ENCODE peak calls at places on chromosome 18, in six cellular contexts. P, Q, U, W, M and H are unnamed samples. For H3K27me3, the result is how much of the 10 kb centered on the place peaks cover.

GRCh38 chr18:12038082-12038660 is 55.5 kb upstream of the ANKRD62 start:
- DNase-seq in P (no peak), Q (no peak), U (peak), W (no peak), M (peak), H (peak)

GRCh38 chr18:57687970-57688369 is 66.3 kb upstream of the NARS1 start:
- DNase-seq in P (no peak), Q (no peak), U (no peak), W (no peak), M (no peak), H (no peak)

GRCh38 chr18:75810481-75810880 is 383.0 kb upstream of the SMIM21 start:
- DNase-seq in P (no peak), Q (no peak), U (no peak), W (no peak), M (no peak), H (no peak)

GRCh38 chr18:9559253-9559652 is 55.1 kb downstream of the PPP4R1 start:
- DNase-seq in P (no peak), Q (no peak), U (no peak), W (no peak), M (no peak), H (no peak)

GRCh38 chr18:49898421-49898820 is 85.1 kb upstream of the ACAA2 start:
- DNase-seq in P (peak), Q (peak), U (peak), W (peak), M (no peak), H (peak)

GRCh38 chr18:57648414-57648813 is 26.8 kb upstream of the NARS1 start:
- DNase-seq in P (no peak), Q (no peak), U (no peak), W (no peak), M (no peak), H (no peak)

GRCh38 chr18:51491678-51492372 is 294.3 kb upstream of the MEX3C start:
- DNase-seq in P (no peak), Q (no peak), U (no peak), W (no peak), M (no peak), H (no peak)

GRCh38 chr18:12287684-12288405 is 20.2 kb upstream of the TUBB6 start:
- DNase-seq in P (peak), Q (peak), U (peak), W (peak), M (peak), H (peak)

GRCh38 chr18:66432636-66433035 is 171.3 kb downstream of the CDH19 start:
- DNase-seq in P (no peak), Q (no peak), U (no peak), W (no peak), M (no peak), H (no peak)

GRCh38 chr18:42736074-42736473 is 379.4 kb downstream of the RIT2 start:
- DNase-seq in P (no peak), Q (no peak), U (no peak), W (no peak), M (no peak), H (no peak)

GRCh38 chr18:11661430-11661829 is 27.6 kb upstream of the GNAL start:
- DNase-seq in P (no peak), Q (no peak), U (no peak), W (no peak), M (no peak), H (no peak)

GRCh38 chr18:6414723-6415362 is at the start of gene L3MBTL4:
- DNase-seq in P (peak), Q (no peak), U (peak), W (no peak), M (peak), H (peak)

GRCh38 chr18:9705183-9705864 is 2.8 kb upstream of the RAB31 start:
- DNase-seq in P (no peak), Q (peak), U (no peak), W (no peak), M (no peak), H (no peak)

GRCh38 chr18:7221424-7222155 is 9.3 kb upstream of the LRRC30 start:
- DNase-seq in P (no peak), Q (peak), U (peak), W (no peak), M (peak), H (no peak)

GRCh38 chr18:9520666-9521065 is 45.4 kb downstream of the RALBP1 start:
- DNase-seq in P (no peak), Q (no peak), U (no peak), W (no peak), M (no peak), H (no peak)

GRCh38 chr18:79868811-79869541 is 71.2 kb downstream of the KCNG2 start:
- DNase-seq in P (no peak), Q (no peak), U (no peak), W (peak), M (no peak), H (no peak)

GRCh38 chr18:12837747-12838146 is 46.3 kb downstream of the PTPN2 start:
- DNase-seq in P (no peak), Q (no peak), U (no peak), W (no peak), M (no peak), H (no peak)

GRCh38 chr18:73879328-73879727 is 268.3 kb downstream of the FBXO15 start:
- DNase-seq in P (no peak), Q (no peak), U (no peak), W (no peak), M (no peak), H (no peak)

GRCh38 chr18:75869197-75869596 is 441.7 kb upstream of the SMIM21 start:
- DNase-seq in P (no peak), Q (no peak), U (no peak), W (no peak), M (no peak), H (no peak)

GRCh38 chr18:21361297-21361880 is 119.4 kb downstream of the GREB1L start:
- DNase-seq in P (no peak), Q (no peak), U (no peak), W (no peak), M (no peak), H (no peak)

GRCh38 chr18:63758616-63759015 is 16.6 kb upstream of the SERPINB7 start:
- DNase-seq in P (no peak), Q (no peak), U (no peak), W (no peak), M (no peak), H (no peak)

GRCh38 chr18:74638210-74638609 is 40.5 kb downstream of the ZNF407 start:
- DNase-seq in P (no peak), Q (no peak), U (no peak), W (no peak), M (no peak), H (no peak)

GRCh38 chr18:24839991-24840390 is 379.6 kb downstream of the HRH4 start:
- DNase-seq in P (no peak), Q (no peak), U (no peak), W (no peak), M (no peak), H (no peak)

GRCh38 chr18:8283901-8284585 is 325.2 kb upstream of the RAB12 start:
- DNase-seq in P (no peak), Q (no peak), U (no peak), W (no peak), M (no peak), H (no peak)

GRCh38 chr18:63322908-63323634 is 3.5 kb upstream of the BCL2 start:
- DNase-seq in P (peak), Q (peak), U (peak), W (no peak), M (peak), H (peak)

GRCh38 chr18:68298340-68298739 is 416.6 kb downstream of the TMX3 start:
- DNase-seq in P (no peak), Q (no peak), U (no peak), W (no peak), M (peak), H (no peak)
- TF ChIP-seq EP300 in P (no peak), Q (no peak), U (no peak), W (no peak), M (no peak), H (no peak)

DNA sequence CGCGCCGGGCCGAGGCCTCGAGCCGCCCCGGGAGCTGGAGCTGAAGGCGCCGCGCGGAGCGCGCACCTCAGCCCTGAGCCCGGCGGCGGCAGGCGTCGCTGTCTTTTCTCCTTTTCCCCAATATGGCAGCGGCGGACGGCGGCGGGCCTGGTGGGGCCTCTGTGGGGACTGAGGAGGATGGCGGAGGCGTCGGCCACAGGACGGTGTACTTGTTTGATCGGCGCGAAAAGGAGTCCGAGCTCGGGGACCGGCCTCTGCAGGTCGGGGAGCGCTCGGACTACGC is 369 bp downstream of the SMCHD1 start:
- DNase-seq in P (no peak), Q (no peak), U (no peak), W (no peak), M (no peak), H (no peak)
- H3K27me3 ChIP-seq in P (under half), Q (under half), U (under half), W (under half), M (under half), H (under half)

GRCh38 chr18:48575658-48576453 is 37.0 kb downstream of the CTIF start:
- DNase-seq in P (no peak), Q (no peak), U (no peak), W (peak), M (no peak), H (peak)
- TF ChIP-seq EP300 in P (no peak), Q (no peak), U (no peak), W (no peak), M (no peak), H (no peak)

DNA sequence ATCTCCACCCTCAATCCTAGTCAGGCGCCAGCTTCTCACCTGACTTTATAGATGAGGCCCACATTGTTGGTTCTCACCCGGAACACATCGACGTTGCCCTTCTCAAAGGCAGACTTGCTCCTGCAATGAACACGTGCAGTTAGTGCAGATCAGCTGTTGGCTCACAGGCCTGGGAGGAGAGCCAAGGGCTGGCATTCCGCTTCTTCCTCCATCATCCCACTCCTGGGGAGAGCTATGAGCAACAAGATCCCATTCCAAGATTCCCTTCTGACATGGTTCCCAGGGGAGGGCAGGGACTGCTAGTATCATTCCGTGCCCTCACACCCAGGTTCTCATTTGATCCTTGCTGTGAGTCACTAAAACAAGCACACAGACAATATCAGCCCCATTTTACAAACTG is 15.1 kb downstream of the LOXHD1 start:
- DNase-seq in P (no peak), Q (no peak), U (no peak), W (no peak), M (no peak), H (no peak)
- H3K27me3 ChIP-seq in P (under half), Q (under half), U (under half), W (under half), M (under half), H (under half)

GRCh38 chr18:36375118-36375517 is 77.6 kb downstream of the FHOD3 start:
- DNase-seq in P (no peak), Q (no peak), U (no peak), W (no peak), M (no peak), H (no peak)
- TF ChIP-seq EP300 in P (no peak), Q (no peak), U (no peak), W (no peak), M (no peak), H (no peak)